ENCODE peak calls at places on chromosome 2, in six cellular contexts. I is mucosa of descending colon, C is HT1080, E is thyroid gland, O is T-helper 1 cell, Q is NCI-H1092. M is an unnamed sample.
A peak's percentile ranks its signal among the peaks of the same experiment; 100 is the strongest.

GRCh38 chr2:238906936-238907716 is 59.2 kb downstream of the TWIST2 start:
- DNase-seq in I (no peak), C (no peak), E (no peak), O (no peak), Q (no peak), M (no peak)

GRCh38 chr2:62794791-62795190 is 89.3 kb downstream of the EHBP1 start:
- DNase-seq in I (no peak), C (peak; percentile 33), E (no peak), O (no peak), Q (peak; percentile 18), M (no peak)

GRCh38 chr2:81481242-81481993 is 1176.9 kb upstream of the LRRTM1 start:
- DNase-seq in I (no peak), C (peak; percentile 64), E (no peak), O (no peak), Q (peak; percentile 52), M (peak; percentile 7)

GRCh38 chr2:135945521-135945920 is 39.9 kb downstream of the DARS1 start:
- DNase-seq in I (no peak), C (no peak), E (no peak), O (no peak), Q (no peak), M (no peak)

GRCh38 chr2:127226520-127227263 is 6.6 kb upstream of the CYP27C1 start:
- DNase-seq in I (peak; percentile 90), C (peak; percentile 95), E (peak; percentile 24), O (peak; percentile 65), Q (no peak), M (peak; percentile 54)

GRCh38 chr2:69577467-69578200 is 65.9 kb downstream of the AAK1 start:
- DNase-seq in I (no peak), C (no peak), E (peak; percentile 41), O (no peak), Q (no peak), M (no peak)

GRCh38 chr2:141555876-141556470 is 574.8 kb downstream of the LRP1B start:
- DNase-seq in I (no peak), C (no peak), E (no peak), O (no peak), Q (no peak), M (no peak)

GRCh38 chr2:69191672-69192071 is 178.7 kb downstream of the ANTXR1 start:
- DNase-seq in I (no peak), C (no peak), E (no peak), O (no peak), Q (no peak), M (no peak)

GRCh38 chr2:47488870-47489584 is 86.1 kb downstream of the MSH2 start:
- DNase-seq in I (no peak), C (peak; percentile 86), E (no peak), O (no peak), Q (no peak), M (peak; percentile 83)

GRCh38 chr2:31271851-31272267 is 37.9 kb downstream of the EHD3 start:
- DNase-seq in I (no peak), C (peak; percentile 65), E (no peak), O (no peak), Q (no peak), M (no peak)

GRCh38 chr2:46273225-46273863 is 23.9 kb upstream of the EPAS1 start:
- DNase-seq in I (no peak), C (peak; percentile 64), E (peak; percentile 80), O (no peak), Q (no peak), M (no peak)

GRCh38 chr2:187377335-187377734 is 70.7 kb downstream of the CALCRL start:
- DNase-seq in I (no peak), C (no peak), E (no peak), O (no peak), Q (no peak), M (no peak)